ENCODE peak calls at places on chromosomes 4 and X, in nine cellular contexts. W, O, V, U, A, L, F, P and Q are unnamed samples.
A peak's percentile ranks its signal among the peaks of the same experiment; 100 is the strongest.

GRCh38 chr4:6116696-6117285 is 83.6 kb downstream of the JAKMIP1 start:
- DNase-seq in W (no peak), O (no peak), V (no peak), U (no peak), A (no peak), L (no peak), F (no peak), P (no peak), Q (no peak)

GRCh38 chrX:68824152-68824433 is 4.7 kb upstream of the EFNB1 start:
- DNase-seq in W (no peak), O (no peak), V (no peak), U (no peak), A (no peak), L (no peak), F (no peak), P (no peak), Q (no peak)

GRCh38 chr4:661231-661630 is 12.8 kb downstream of the ATP5ME start:
- DNase-seq in W (peak; percentile 24), O (no peak), V (no peak), U (no peak), A (no peak), L (no peak), F (peak; percentile 7), P (no peak), Q (no peak)

GRCh38 chr4:57110635-57111546 is 706 bp upstream of the IGFBP7 start:
- DNase-seq in W (peak; percentile 54), O (peak; percentile 81), V (peak; percentile 78), U (no peak), A (peak; percentile 49), L (no peak), F (no peak), P (no peak), Q (peak; percentile 22)

GRCh38 chr4:140353836-140354235 is 19.6 kb upstream of the SCOC start:
- DNase-seq in W (no peak), O (no peak), V (no peak), U (no peak), A (no peak), L (no peak), F (no peak), P (no peak), Q (no peak)

GRCh38 chr4:101337688-101338087 is 9.6 kb downstream of the PPP3CA start:
- DNase-seq in W (no peak), O (peak; percentile 61), V (peak; percentile 39), U (no peak), A (peak; percentile 66), L (no peak), F (no peak), P (no peak), Q (no peak)

GRCh38 chrX:76029385-76029784 is 143.5 kb upstream of the PBDC1 start:
- DNase-seq in W (no peak), O (no peak), V (no peak), U (no peak), A (no peak), L (no peak), F (no peak), P (no peak), Q (no peak)

GRCh38 chr4:73770917-73771316 is 30.5 kb downstream of the CXCL8 start:
- DNase-seq in W (no peak), O (no peak), V (no peak), U (no peak), A (no peak), L (no peak), F (no peak), P (no peak), Q (no peak)

GRCh38 chr4:72568959-72569718 is at the start of gene ADAMTS3:
- DNase-seq in W (peak; percentile 70), O (peak; percentile 45), V (peak; percentile 67), U (peak; percentile 4), A (peak; percentile 47), L (no peak), F (peak; percentile 77), P (peak; percentile 17), Q (peak; percentile 90)